ENCODE peak calls at places on chromosomes 3 and 15, in nine cellular contexts. One of them, this sample, is unnamed.

GRCh38 chr3:75171632-75172230 is 492.4 kb upstream of the FRG2C start:
- DNase-seq in hepatocyte: peak; percentile 22
- DNase-seq in breast epithelium: no peak
- DNase-seq in GM06990: no peak
- DNase-seq in CD8-positive, alpha-beta T cell: no peak
- DNase-seq in heart right ventricle: no peak
- DNase-seq in right atrium auricular region: no peak
- DNase-seq in neural progenitor cell: peak; percentile 31
- DNase-seq in endodermal cell: no peak
- DNase-seq in this sample: no peak

GRCh38 chr3:65562444-65562843 is 476.3 kb downstream of the MAGI1 start:
- DNase-seq in neural progenitor cell: no peak
- DNase-seq in GM06990: no peak
- DNase-seq in heart right ventricle: no peak
- DNase-seq in breast epithelium: no peak
- DNase-seq in right atrium auricular region: no peak
- DNase-seq in CD8-positive, alpha-beta T cell: no peak
- DNase-seq in endodermal cell: no peak
- DNase-seq in hepatocyte: no peak
- DNase-seq in this sample: no peak

GRCh38 chr3:151838574-151839312 is 24.8 kb downstream of the AADAC start:
- DNase-seq in CD8-positive, alpha-beta T cell: no peak
- DNase-seq in endodermal cell: peak; percentile 64
- DNase-seq in GM06990: no peak
- DNase-seq in right atrium auricular region: no peak
- DNase-seq in heart right ventricle: no peak
- DNase-seq in neural progenitor cell: peak; percentile 86
- DNase-seq in hepatocyte: peak; percentile 89
- DNase-seq in breast epithelium: no peak
- DNase-seq in this sample: peak; percentile 62

GRCh38 chr15:51802593-51802992 is 26.9 kb upstream of the TMOD3 start:
- DNase-seq in breast epithelium: no peak
- DNase-seq in endodermal cell: no peak
- DNase-seq in heart right ventricle: no peak
- DNase-seq in CD8-positive, alpha-beta T cell: no peak
- DNase-seq in hepatocyte: no peak
- DNase-seq in neural progenitor cell: no peak
- DNase-seq in GM06990: no peak
- DNase-seq in right atrium auricular region: no peak
- DNase-seq in this sample: no peak

GRCh38 chr3:125351814-125352456 is 23.2 kb downstream of the ZNF148 start:
- DNase-seq in hepatocyte: no peak
- DNase-seq in endodermal cell: no peak
- DNase-seq in CD8-positive, alpha-beta T cell: no peak
- DNase-seq in right atrium auricular region: no peak
- DNase-seq in neural progenitor cell: no peak
- DNase-seq in heart right ventricle: no peak
- DNase-seq in GM06990: peak; percentile 48
- DNase-seq in breast epithelium: no peak
- DNase-seq in this sample: no peak

GRCh38 chr15:89140595-89140994 is 52.3 kb downstream of the ABHD2 start:
- DNase-seq in GM06990: no peak
- DNase-seq in neural progenitor cell: no peak
- DNase-seq in endodermal cell: no peak
- DNase-seq in breast epithelium: no peak
- DNase-seq in right atrium auricular region: no peak
- DNase-seq in hepatocyte: no peak
- DNase-seq in CD8-positive, alpha-beta T cell: no peak
- DNase-seq in heart right ventricle: no peak
- DNase-seq in this sample: no peak

GRCh38 chr3:86998551-86998950 is 7.6 kb upstream of the VGLL3 start:
- DNase-seq in neural progenitor cell: no peak
- DNase-seq in right atrium auricular region: no peak
- DNase-seq in breast epithelium: no peak
- DNase-seq in endodermal cell: no peak
- DNase-seq in CD8-positive, alpha-beta T cell: no peak
- DNase-seq in heart right ventricle: no peak
- DNase-seq in GM06990: no peak
- DNase-seq in hepatocyte: no peak
- DNase-seq in this sample: no peak

GRCh38 chr15:51600114-51600513 is 22.5 kb downstream of the DMXL2 start:
- DNase-seq in neural progenitor cell: no peak
- DNase-seq in hepatocyte: peak; percentile 8
- DNase-seq in heart right ventricle: no peak
- DNase-seq in right atrium auricular region: no peak
- DNase-seq in CD8-positive, alpha-beta T cell: no peak
- DNase-seq in GM06990: no peak
- DNase-seq in endodermal cell: no peak
- DNase-seq in breast epithelium: no peak
- DNase-seq in this sample: no peak

GRCh38 chr3:153469162-153469561 is 307.1 kb downstream of the RAP2B start:
- DNase-seq in heart right ventricle: no peak
- DNase-seq in hepatocyte: no peak
- DNase-seq in right atrium auricular region: no peak
- DNase-seq in endodermal cell: no peak
- DNase-seq in breast epithelium: no peak
- DNase-seq in CD8-positive, alpha-beta T cell: no peak
- DNase-seq in neural progenitor cell: no peak
- DNase-seq in GM06990: no peak
- DNase-seq in this sample: no peak

GRCh38 chr3:175266478-175266877 is 407.3 kb downstream of the NAALADL2 start:
- DNase-seq in CD8-positive, alpha-beta T cell: no peak
- DNase-seq in breast epithelium: no peak
- DNase-seq in right atrium auricular region: no peak
- DNase-seq in neural progenitor cell: no peak
- DNase-seq in endodermal cell: no peak
- DNase-seq in heart right ventricle: no peak
- DNase-seq in hepatocyte: no peak
- DNase-seq in GM06990: no peak
- DNase-seq in this sample: no peak

GRCh38 chr3:119175869-119176756 is 2.7 kb downstream of the UPK1B start:
- DNase-seq in hepatocyte: peak; percentile 72
- DNase-seq in breast epithelium: no peak
- DNase-seq in right atrium auricular region: no peak
- DNase-seq in GM06990: no peak
- DNase-seq in CD8-positive, alpha-beta T cell: no peak
- DNase-seq in endodermal cell: no peak
- DNase-seq in heart right ventricle: no peak
- DNase-seq in neural progenitor cell: no peak
- DNase-seq in this sample: no peak

GRCh38 chr3:53230041-53230621 is 25.7 kb downstream of the TKT start:
- DNase-seq in endodermal cell: peak; percentile 82
- DNase-seq in neural progenitor cell: no peak
- DNase-seq in heart right ventricle: no peak
- DNase-seq in CD8-positive, alpha-beta T cell: no peak
- DNase-seq in right atrium auricular region: no peak
- DNase-seq in breast epithelium: no peak
- DNase-seq in GM06990: no peak
- DNase-seq in hepatocyte: no peak
- DNase-seq in this sample: no peak

GRCh38 chr3:123498761-123499160 is 49.9 kb upstream of the ADCY5 start:
- DNase-seq in CD8-positive, alpha-beta T cell: no peak
- DNase-seq in right atrium auricular region: no peak
- DNase-seq in hepatocyte: no peak
- DNase-seq in GM06990: no peak
- DNase-seq in endodermal cell: no peak
- DNase-seq in neural progenitor cell: no peak
- DNase-seq in heart right ventricle: no peak
- DNase-seq in breast epithelium: no peak
- DNase-seq in this sample: no peak

GRCh38 chr3:156187146-156187769 is 66.9 kb downstream of the KCNAB1 start:
- DNase-seq in GM06990: no peak
- DNase-seq in heart right ventricle: no peak
- DNase-seq in CD8-positive, alpha-beta T cell: no peak
- DNase-seq in right atrium auricular region: no peak
- DNase-seq in breast epithelium: no peak
- DNase-seq in neural progenitor cell: no peak
- DNase-seq in endodermal cell: no peak
- DNase-seq in hepatocyte: no peak
- DNase-seq in this sample: no peak

GRCh38 chr3:140753865-140754754 is 76.2 kb downstream of the TRIM42 start:
- DNase-seq in right atrium auricular region: no peak
- DNase-seq in neural progenitor cell: no peak
- DNase-seq in breast epithelium: no peak
- DNase-seq in hepatocyte: no peak
- DNase-seq in CD8-positive, alpha-beta T cell: no peak
- DNase-seq in GM06990: peak; percentile 25
- DNase-seq in heart right ventricle: no peak
- DNase-seq in endodermal cell: no peak
- DNase-seq in this sample: no peak

GRCh38 chr3:350978-351377 is 154.4 kb downstream of the CHL1 start:
- DNase-seq in CD8-positive, alpha-beta T cell: no peak
- DNase-seq in right atrium auricular region: no peak
- DNase-seq in heart right ventricle: no peak
- DNase-seq in hepatocyte: no peak
- DNase-seq in neural progenitor cell: no peak
- DNase-seq in breast epithelium: no peak
- DNase-seq in endodermal cell: no peak
- DNase-seq in GM06990: no peak
- DNase-seq in this sample: no peak

GRCh38 chr3:126113733-126114132 is 29.8 kb upstream of the SLC41A3 start:
- DNase-seq in GM06990: no peak
- DNase-seq in neural progenitor cell: peak; percentile 34
- DNase-seq in CD8-positive, alpha-beta T cell: no peak
- DNase-seq in heart right ventricle: no peak
- DNase-seq in right atrium auricular region: no peak
- DNase-seq in breast epithelium: no peak
- DNase-seq in endodermal cell: peak; percentile 81
- DNase-seq in hepatocyte: no peak
- DNase-seq in this sample: peak; percentile 36

GRCh38 chr3:65033577-65033976 is 345.8 kb upstream of the ADAMTS9 start:
- DNase-seq in breast epithelium: no peak
- DNase-seq in hepatocyte: no peak
- DNase-seq in CD8-positive, alpha-beta T cell: no peak
- DNase-seq in GM06990: no peak
- DNase-seq in heart right ventricle: no peak
- DNase-seq in endodermal cell: no peak
- DNase-seq in neural progenitor cell: no peak
- DNase-seq in right atrium auricular region: no peak
- DNase-seq in this sample: no peak

DNA sequence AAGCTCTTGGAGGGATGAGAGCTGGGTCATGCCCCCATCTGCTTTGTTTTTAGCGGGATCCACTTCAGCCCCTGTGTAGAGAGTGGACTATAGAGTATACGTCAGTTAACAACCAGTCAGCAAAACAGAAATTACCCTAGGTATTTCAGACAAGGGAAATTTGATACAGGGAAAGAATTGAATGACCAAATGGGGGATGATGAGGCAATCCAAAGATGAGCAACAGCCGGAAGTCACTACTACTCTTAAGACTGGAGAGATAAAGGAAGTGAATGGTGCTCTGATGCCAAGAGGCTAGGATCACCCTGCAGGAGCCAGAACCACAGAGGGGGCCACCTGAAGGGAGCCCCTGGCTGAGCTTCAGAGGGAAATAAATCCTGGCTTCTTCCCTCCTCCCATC is 1.7 kb upstream of the GPR62 start:
- DNase-seq in neural progenitor cell: no peak
- DNase-seq in hepatocyte: no peak
- DNase-seq in right atrium auricular region: no peak
- DNase-seq in GM06990: no peak
- DNase-seq in endodermal cell: no peak
- DNase-seq in CD8-positive, alpha-beta T cell: no peak
- DNase-seq in heart right ventricle: no peak
- DNase-seq in breast epithelium: no peak
- DNase-seq in this sample: no peak
- TF ChIP-seq CTCF in neural progenitor cell: no peak
- TF ChIP-seq CTCF in hepatocyte: no peak
- TF ChIP-seq CTCF in right atrium auricular region: no peak
- TF ChIP-seq CTCF in GM06990: no peak
- TF ChIP-seq CTCF in endodermal cell: no peak
- TF ChIP-seq CTCF in CD8-positive, alpha-beta T cell: no peak
- TF ChIP-seq CTCF in heart right ventricle: no peak
- TF ChIP-seq CTCF in breast epithelium: no peak
- TF ChIP-seq CTCF in this sample: no peak

GRCh38 chr15:90743407-90743806 is 26.3 kb downstream of the BLM start:
- DNase-seq in GM06990: no peak
- DNase-seq in breast epithelium: no peak
- DNase-seq in CD8-positive, alpha-beta T cell: no peak
- DNase-seq in hepatocyte: no peak
- DNase-seq in right atrium auricular region: no peak
- DNase-seq in heart right ventricle: no peak
- DNase-seq in neural progenitor cell: no peak
- DNase-seq in endodermal cell: no peak
- DNase-seq in this sample: no peak

GRCh38 chr15:90744759-90745402 is 27.7 kb downstream of the BLM start:
- DNase-seq in hepatocyte: no peak
- DNase-seq in GM06990: no peak
- DNase-seq in endodermal cell: no peak
- DNase-seq in breast epithelium: no peak
- DNase-seq in heart right ventricle: no peak
- DNase-seq in CD8-positive, alpha-beta T cell: no peak
- DNase-seq in right atrium auricular region: no peak
- DNase-seq in neural progenitor cell: no peak
- DNase-seq in this sample: no peak

DNA sequence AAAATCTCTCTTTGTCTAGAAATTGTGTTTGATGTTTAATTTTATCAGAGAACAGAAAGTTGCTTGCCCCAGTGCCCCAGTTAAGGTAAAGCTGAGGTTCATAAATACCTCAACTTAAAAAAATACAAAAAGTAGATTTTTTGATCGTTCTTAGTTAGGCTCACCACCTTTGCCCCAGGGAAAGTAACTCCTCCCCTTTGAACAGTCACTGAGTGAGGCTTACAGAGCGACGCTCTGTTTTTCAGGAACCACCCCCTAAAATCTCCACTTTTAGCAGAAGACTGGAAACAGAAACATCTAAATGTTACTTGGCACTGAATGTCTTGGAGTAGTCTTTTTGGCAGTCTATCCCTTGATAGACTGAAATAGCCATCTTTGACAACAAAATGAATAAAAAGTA is 24.9 kb downstream of the BLM start:
- DNase-seq in GM06990: no peak
- DNase-seq in hepatocyte: no peak
- DNase-seq in breast epithelium: no peak
- DNase-seq in right atrium auricular region: no peak
- DNase-seq in neural progenitor cell: no peak
- DNase-seq in endodermal cell: no peak
- DNase-seq in heart right ventricle: no peak
- DNase-seq in CD8-positive, alpha-beta T cell: no peak
- DNase-seq in this sample: no peak
- H3K36me3 ChIP-seq in GM06990: no peaks in the 10 kb centered on the region
- H3K36me3 ChIP-seq in hepatocyte: no peaks in the 10 kb centered on the region
- H3K36me3 ChIP-seq in breast epithelium: no peaks in the 10 kb centered on the region
- H3K36me3 ChIP-seq in right atrium auricular region: no peaks in the 10 kb centered on the region
- H3K36me3 ChIP-seq in neural progenitor cell: no peaks in the 10 kb centered on the region
- H3K36me3 ChIP-seq in endodermal cell: peaks cover 4% of the 10 kb centered on the region
- H3K36me3 ChIP-seq in heart right ventricle: no peaks in the 10 kb centered on the region
- H3K36me3 ChIP-seq in CD8-positive, alpha-beta T cell: no peaks in the 10 kb centered on the region
- H3K36me3 ChIP-seq in this sample: no peaks in the 10 kb centered on the region

GRCh38 chr15:62931650-62932049 is 110.9 kb upstream of the TPM1 start:
- DNase-seq in neural progenitor cell: no peak
- DNase-seq in endodermal cell: no peak
- DNase-seq in hepatocyte: no peak
- DNase-seq in GM06990: no peak
- DNase-seq in CD8-positive, alpha-beta T cell: no peak
- DNase-seq in heart right ventricle: no peak
- DNase-seq in breast epithelium: no peak
- DNase-seq in right atrium auricular region: no peak
- DNase-seq in this sample: no peak
- TF ChIP-seq CTCF in neural progenitor cell: no peak
- TF ChIP-seq CTCF in endodermal cell: no peak
- TF ChIP-seq CTCF in hepatocyte: no peak
- TF ChIP-seq CTCF in GM06990: no peak
- TF ChIP-seq CTCF in CD8-positive, alpha-beta T cell: no peak
- TF ChIP-seq CTCF in heart right ventricle: no peak
- TF ChIP-seq CTCF in breast epithelium: no peak
- TF ChIP-seq CTCF in right atrium auricular region: no peak
- TF ChIP-seq CTCF in this sample: no peak

GRCh38 chr3:183082355-183082915 is 16.9 kb downstream of the MCCC1 start:
- DNase-seq in heart right ventricle: no peak
- DNase-seq in neural progenitor cell: no peak
- DNase-seq in right atrium auricular region: no peak
- DNase-seq in GM06990: no peak
- DNase-seq in hepatocyte: no peak
- DNase-seq in endodermal cell: no peak
- DNase-seq in breast epithelium: no peak
- DNase-seq in CD8-positive, alpha-beta T cell: no peak
- DNase-seq in this sample: no peak
- H3K36me3 ChIP-seq in heart right ventricle: peaks cover 86% of the 10 kb centered on the region
- H3K36me3 ChIP-seq in neural progenitor cell: peaks cover 22% of the 10 kb centered on the region
- H3K36me3 ChIP-seq in right atrium auricular region: peaks cover 36% of the 10 kb centered on the region
- H3K36me3 ChIP-seq in GM06990: peaks cover 11% of the 10 kb centered on the region
- H3K36me3 ChIP-seq in hepatocyte: no peaks in the 10 kb centered on the region
- H3K36me3 ChIP-seq in endodermal cell: peaks cover 81% of the 10 kb centered on the region
- H3K36me3 ChIP-seq in breast epithelium: peaks cover 5% of the 10 kb centered on the region
- H3K36me3 ChIP-seq in CD8-positive, alpha-beta T cell: peaks cover 16% of the 10 kb centered on the region
- H3K36me3 ChIP-seq in this sample: peaks cover 49% of the 10 kb centered on the region

This sample was measured in BE2C.